ENCODE peak calls at places on chromosomes 6 and 20, in six cellular contexts. M is pancreas, Q is HCT116, S is tibial artery, H is sigmoid colon, J is heart left ventricle. Y is an unnamed sample. For H3K36me3 and H3K4me1, the result is how much of the 10 kb centered on the place peaks cover.

GRCh38 chr6:43740961-43741764 is 28.8 kb upstream of the VEGFA start:
- DNase-seq in S (no peak), M (no peak), J (no peak), H (peak), Q (no peak), Y (no peak)

GRCh38 chr6:127464881-127465459 is 5.8 kb upstream of the KIAA0408 start:
- DNase-seq in H (peak), M (peak), J (peak), Q (peak), S (peak), Y (peak)

GRCh38 chr20:37095108-37095608 is 639 bp downstream of the RBL1 start:
- DNase-seq in H (no peak), J (no peak), Q (no peak), S (no peak), M (peak), Y (no peak)

GRCh38 chr20:57212890-57213276 is 53.6 kb downstream of the BMP7 start:
- DNase-seq in J (no peak), Q (no peak), H (no peak), M (no peak), S (no peak), Y (no peak)

GRCh38 chr6:54111341-54111740 is at the start of gene MLIP:
- DNase-seq in S (no peak), J (no peak), Q (no peak), H (no peak), M (no peak), Y (no peak)

GRCh38 chr6:4055420-4056041 is 23.4 kb downstream of the FAM217A start:
- DNase-seq in M (no peak), Q (peak), H (no peak), J (peak), S (peak), Y (no peak)

GRCh38 chr6:165849539-165850430 is 186.7 kb upstream of the PDE10A start:
- DNase-seq in H (peak), Q (no peak), J (no peak), S (no peak), M (no peak), Y (no peak)

GRCh38 chr6:24454452-24454851 is 34.9 kb downstream of the GPLD1 start:
- DNase-seq in S (no peak), M (no peak), H (no peak), J (no peak), Q (no peak), Y (no peak)

GRCh38 chr6:68087399-68088133 is 547.5 kb upstream of the ADGRB3 start:
- DNase-seq in H (no peak), J (no peak), M (no peak), S (no peak), Q (no peak), Y (no peak)

GRCh38 chr6:142802124-142802523 is 142.9 kb downstream of the HIVEP2 start:
- DNase-seq in H (no peak), S (no peak), Q (peak), M (no peak), J (no peak), Y (no peak)

GRCh38 chr20:325889-326644 is 715 bp downstream of the SOX12 start:
- DNase-seq in H (peak), J (peak), Q (no peak), S (peak), M (peak), Y (no peak)

GRCh38 chr6:44221961-44222335 is 1.4 kb upstream of the SLC29A1 start:
- DNase-seq in H (no peak), Q (no peak), J (no peak), S (no peak), M (no peak), Y (no peak)

DNA sequence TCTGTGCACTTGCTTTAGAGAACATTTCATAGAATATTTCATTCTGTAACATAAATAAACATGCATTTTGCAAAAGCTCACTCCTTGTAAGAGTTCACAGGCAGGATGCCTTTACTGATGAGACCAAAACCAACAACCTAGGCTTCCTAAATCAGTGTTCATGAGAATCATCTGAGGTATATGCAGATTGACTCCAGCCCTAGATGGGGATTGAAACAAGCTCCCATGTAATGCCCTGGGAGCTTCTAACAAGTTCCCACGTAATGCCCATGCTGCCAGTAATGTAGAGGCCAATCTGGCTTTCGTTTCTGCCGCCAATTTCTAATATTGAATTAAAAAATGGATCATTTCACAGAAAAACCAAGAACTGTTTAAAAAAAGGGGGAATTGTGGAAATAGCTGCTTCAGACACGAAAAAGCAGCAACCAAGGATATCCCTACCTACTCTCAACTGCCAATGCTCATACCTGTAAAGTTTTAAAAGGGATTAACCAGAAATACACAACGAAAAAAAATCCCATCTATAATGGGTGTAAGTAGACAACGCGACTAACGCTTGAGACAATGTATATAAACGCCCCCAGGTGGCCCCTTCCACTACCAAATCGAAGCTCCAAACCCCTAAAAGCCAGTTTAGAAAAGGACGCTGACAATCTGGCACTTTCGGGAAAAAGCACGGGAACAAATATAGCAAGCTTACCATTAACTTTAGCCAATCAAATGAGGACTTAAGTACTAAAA is 94.7 kb upstream of the BTN3A2 start:
- DNase-seq in Q (no peak), H (no peak), M (no peak), J (no peak), S (no peak), Y (no peak)
- H3K4me3 ChIP-seq in Q (no peak), H (no peak), M (no peak), J (no peak), S (no peak), Y (peak)

DNA sequence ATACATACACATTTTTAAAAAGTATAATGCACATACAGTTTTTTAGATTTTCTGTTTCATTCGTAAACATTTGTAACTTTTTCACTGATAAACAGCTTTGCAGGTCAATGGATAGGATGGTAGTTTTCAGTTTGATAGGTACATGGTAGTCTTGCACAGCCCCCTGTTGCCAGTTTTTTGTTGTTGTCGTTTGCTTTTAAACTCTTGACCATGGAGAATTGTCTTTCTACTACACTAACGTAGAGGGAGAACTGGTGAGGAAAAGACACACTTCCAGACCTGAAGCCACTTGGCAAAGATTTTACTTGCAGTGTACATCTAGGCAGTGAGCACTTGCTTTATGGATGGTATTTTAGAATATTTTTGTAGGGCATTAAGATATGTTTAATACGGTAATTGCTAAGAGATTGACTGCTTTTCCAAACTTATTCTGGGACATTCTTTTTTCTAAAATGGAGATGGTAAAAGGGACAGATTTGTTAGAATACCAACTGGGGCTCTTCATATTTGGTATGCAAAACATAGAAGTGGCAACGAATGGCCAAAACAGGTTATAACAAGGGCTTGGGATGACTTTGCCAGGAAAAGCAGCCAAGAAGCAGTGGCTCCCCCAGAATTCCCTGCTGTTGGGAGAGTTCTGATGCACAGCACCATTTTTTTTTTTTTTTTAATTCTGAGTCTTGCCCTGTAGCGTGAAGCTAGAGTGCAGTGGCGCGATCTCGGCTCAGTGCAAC is 1.5 kb downstream of the PYGB start:
- DNase-seq in Q (no peak), J (peak), M (no peak), S (no peak), H (no peak), Y (no peak)
- H3K36me3 ChIP-seq in Q (under half), J (under half), M (under half), S (under half), H (under half), Y (under half)

DNA sequence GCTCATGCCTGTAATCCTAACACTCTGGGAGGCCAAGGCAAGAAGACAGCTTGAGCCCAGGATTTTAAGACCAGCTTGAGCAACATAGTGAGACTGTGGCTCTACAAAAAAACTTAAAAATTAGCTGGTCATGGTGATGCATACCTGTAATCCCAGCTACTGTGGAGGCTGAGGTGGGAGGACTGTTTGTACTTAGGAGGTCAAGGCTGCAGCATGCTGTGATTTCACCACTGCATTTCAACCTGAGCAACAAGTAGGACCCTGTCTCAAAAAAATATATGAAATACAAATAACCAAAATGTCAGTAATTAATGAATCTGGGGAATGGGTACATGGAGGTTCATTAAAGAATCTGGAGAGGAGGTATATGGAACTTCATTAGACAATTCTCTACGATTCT is 9.9 kb downstream of the FKBP5 start:
- DNase-seq in H (no peak), M (no peak), J (no peak), S (no peak), Q (no peak), Y (no peak)
- H3K4me1 ChIP-seq in H (half or more), M (under half), J (under half), S (under half), Q (under half), Y (under half)

GRCh38 chr20:52975024-52975732 is 3.0 kb downstream of the TSHZ2 start:
- DNase-seq in S (no peak), H (no peak), Q (no peak), M (no peak), J (no peak), Y (no peak)
- H3K4me3 ChIP-seq in S (peak), H (peak), Q (no peak), M (no peak), J (peak), Y (no peak)

DNA sequence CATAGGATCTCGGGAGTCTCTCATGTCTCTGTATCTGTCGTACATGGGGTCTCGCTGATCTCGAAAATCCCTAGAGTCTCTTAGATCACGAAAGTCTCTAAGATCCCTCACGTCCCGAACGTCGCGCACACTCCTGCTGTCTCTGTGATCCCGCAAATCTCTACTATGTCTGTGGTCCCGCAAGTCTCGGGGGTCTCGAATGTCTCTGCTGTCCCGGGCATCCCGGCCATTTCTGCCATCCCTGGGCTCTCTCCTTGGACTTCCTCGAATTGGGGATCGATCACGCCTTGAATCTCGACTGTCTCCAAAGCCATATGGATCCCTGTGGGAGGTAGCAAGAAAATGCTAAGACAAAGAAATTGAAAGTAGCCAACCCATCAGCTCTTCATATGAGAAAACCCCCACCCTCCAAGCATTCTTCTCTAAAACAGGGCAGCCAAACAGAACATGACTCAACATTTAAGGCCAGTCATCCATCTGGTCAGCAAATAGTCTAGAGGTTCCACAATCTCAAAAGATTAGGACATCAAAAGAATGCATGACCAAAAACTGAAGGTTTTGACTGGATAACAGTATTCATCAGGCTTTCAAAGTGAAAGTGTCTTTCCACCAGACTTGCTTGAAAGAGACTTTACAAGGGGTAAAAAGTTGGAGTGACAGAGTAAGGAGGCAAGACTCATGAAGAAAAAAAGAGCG is 19.4 kb downstream of the NCOA5 start:
- DNase-seq in J (no peak), Q (no peak), H (no peak), M (no peak), S (no peak), Y (no peak)
- H3K36me3 ChIP-seq in J (half or more), Q (under half), H (under half), M (under half), S (half or more), Y (under half)

GRCh38 chr6:36063318-36063717 is 35.7 kb downstream of the MAPK14 start:
- DNase-seq in M (no peak), H (no peak), S (no peak), Q (no peak), J (no peak), Y (no peak)

GRCh38 chr6:36061236-36061635 is 33.6 kb downstream of the MAPK14 start:
- DNase-seq in H (no peak), Q (no peak), M (no peak), S (no peak), J (no peak), Y (no peak)

GRCh38 chr6:36064770-36065396 is 37.3 kb downstream of the MAPK14 start:
- DNase-seq in J (no peak), Q (no peak), H (no peak), S (no peak), M (no peak), Y (no peak)

GRCh38 chr6:36066817-36067216 is 39.2 kb downstream of the MAPK14 start:
- DNase-seq in H (no peak), J (no peak), Q (no peak), M (no peak), S (no peak), Y (no peak)

DNA sequence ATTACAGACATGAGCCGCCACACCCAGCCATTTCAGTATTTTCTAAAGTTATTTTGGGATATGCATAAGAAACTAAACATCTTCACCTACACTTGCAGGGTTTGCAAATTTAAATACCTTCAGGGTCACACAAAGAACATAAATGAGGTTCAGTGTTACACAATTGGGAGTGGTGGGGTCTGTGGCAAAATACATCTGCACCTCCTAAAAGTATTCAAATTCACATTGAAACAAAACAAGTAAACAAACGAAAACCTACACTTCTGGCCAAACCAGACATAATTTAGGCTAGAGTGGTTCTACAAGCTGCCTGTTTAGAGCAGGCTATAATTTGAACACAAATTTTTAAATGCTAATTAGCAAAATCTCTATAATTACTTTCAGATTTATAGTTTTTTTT is 34.6 kb downstream of the MAPK14 start:
- DNase-seq in Q (no peak), M (no peak), S (no peak), J (no peak), H (no peak), Y (no peak)
- H3K4me1 ChIP-seq in Q (under half), M (under half), S (under half), J (under half), H (under half), Y (under half)

DNA sequence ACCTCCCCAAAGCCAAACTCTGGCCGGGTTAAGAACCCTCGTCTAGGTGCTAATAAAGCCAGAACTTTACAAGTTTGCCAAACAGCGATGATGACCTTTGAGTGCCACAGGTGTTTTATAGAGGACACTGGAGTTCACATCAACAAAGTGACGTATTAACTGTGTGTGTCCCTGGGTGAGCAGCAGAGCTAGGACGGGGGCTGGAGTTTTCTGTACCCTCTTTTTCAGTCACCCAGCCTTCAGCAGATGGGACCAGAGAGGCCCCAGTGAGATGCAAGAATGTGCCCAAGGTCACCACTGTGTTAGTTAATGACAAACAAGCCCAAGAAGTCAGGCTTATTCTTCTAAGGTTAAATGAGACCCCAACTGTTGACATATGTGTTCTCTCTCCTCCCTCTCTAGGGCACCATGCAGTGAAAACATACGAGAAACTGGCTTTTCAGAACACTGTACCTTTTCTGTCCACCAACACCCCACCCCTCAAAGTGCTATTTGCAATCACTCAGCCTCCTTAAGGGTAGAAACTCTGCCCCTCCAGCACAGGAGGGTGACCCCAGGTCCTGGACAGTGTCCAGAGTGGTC is 5.3 kb downstream of the SDC4 start:
- DNase-seq in H (no peak), Q (no peak), S (no peak), J (no peak), M (peak), Y (no peak)
- H3K4me3 ChIP-seq in H (peak), Q (peak), S (peak), J (no peak), M (no peak), Y (no peak)

DNA sequence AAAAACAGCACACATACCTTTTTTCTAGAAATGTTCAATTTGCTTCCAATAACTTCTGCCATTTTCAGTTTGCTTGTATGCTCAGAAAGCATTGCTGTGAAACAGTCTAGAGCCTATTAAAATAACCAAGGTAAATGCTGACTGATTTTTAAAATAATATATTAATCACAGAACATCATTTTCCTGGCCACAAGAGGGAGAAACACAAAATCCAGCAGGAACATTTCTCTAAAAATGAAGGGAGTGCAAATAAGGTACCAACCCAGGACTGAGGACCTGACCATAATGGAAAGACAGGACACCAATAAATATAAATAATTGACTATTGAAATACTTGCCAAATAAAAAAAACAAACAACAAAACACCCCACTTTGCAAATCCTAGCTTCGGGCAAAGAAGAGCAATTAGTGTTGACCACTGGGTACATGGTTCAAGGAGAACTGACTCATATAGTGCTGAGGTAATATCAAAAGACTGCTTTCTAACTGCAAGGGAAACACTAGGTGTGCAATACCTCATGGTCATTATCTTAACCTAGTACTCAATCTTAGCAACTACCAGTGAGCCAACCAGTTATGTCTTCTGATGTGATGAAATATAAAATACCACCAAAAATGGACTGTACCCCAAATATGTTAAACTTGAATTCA is 42.9 kb downstream of the MDN1 start:
- DNase-seq in Q (no peak), M (no peak), J (no peak), H (no peak), S (no peak), Y (no peak)
- H3K36me3 ChIP-seq in Q (under half), M (under half), J (half or more), H (under half), S (half or more), Y (under half)

GRCh38 chr6:149043476-149044130 is 273.9 kb upstream of the TAB2 start:
- DNase-seq in Q (peak), S (no peak), J (no peak), M (no peak), H (no peak), Y (peak)
- H3K4me1 ChIP-seq in Q (under half), S (under half), J (under half), M (under half), H (under half), Y (under half)

DNA sequence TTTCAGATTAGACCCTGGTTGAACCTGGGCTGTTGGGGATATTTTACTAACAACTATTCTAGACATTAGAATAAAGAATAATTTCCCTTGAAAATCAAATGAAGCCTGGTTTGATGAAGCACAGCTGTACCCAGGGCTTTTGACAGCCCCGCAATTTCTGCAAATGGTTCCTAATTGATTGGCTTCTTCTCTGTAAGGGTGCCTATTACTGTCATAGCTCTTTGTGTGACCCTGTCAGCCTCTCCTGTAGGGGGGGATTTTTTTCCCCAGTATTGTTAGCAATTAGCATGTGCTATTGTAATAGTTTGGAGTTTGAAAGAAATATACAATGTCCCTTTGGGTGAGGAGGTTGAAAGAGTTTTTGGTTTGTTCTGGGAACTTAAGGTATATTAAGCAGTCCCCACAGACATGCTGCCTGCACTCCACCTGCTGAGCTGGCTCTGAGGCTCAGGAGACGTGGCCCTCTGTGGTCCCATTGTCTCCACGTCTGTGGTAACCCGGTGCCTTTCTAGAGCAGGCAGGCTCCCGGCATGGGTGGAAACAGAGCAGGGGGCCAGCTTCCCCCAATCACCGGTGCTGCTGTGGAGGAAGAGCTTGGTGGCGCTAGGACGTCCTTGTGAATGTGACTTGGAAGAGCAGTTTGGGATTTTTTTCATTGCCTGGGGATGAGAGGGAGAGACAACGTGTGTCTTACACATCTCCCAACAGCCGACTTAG is 47.3 kb upstream of the CLDN20 start:
- DNase-seq in M (no peak), S (no peak), H (no peak), J (no peak), Q (no peak), Y (peak)
- H3K4me3 ChIP-seq in M (no peak), S (no peak), H (no peak), J (no peak), Q (no peak), Y (no peak)